ENCODE peak calls at places on chromosomes 5 and 9, in eight cellular contexts. G is stomach; N is upper lobe of left lung; R is GM13976; F is CD4-positive, alpha-beta T cell; Q is cardiac fibroblast; Z is glutamatergic neuron; B is lower lobe of right lung. M is an unnamed sample.

GRCh38 chr9:69758981-69759477 is 782 bp downstream of the PTAR1 start:
- DNase-seq in G (no peak), N (no peak), R (no peak), F (no peak), Q (peak; percentile 17), Z (no peak), B (no peak), M (no peak)

GRCh38 chr9:94779101-94779500 is 52.6 kb downstream of the AOPEP start:
- DNase-seq in G (no peak), N (no peak), R (no peak), F (no peak), Q (no peak), Z (no peak), B (no peak), M (no peak)

GRCh38 chr9:78807286-78807685 is 510.4 kb downstream of the PSAT1 start:
- DNase-seq in G (no peak), N (no peak), R (no peak), F (no peak), Q (no peak), Z (no peak), B (no peak), M (no peak)

GRCh38 chr5:74415695-74416102 is 224.8 kb downstream of the ENC1 start:
- DNase-seq in G (no peak), N (no peak), R (no peak), F (no peak), Q (no peak), Z (no peak), B (no peak), M (peak; percentile 35)

GRCh38 chr5:150068472-150068871 is 17.9 kb downstream of the CSF1R start:
- DNase-seq in G (peak; percentile 49), N (no peak), R (no peak), F (no peak), Q (peak; percentile 26), Z (no peak), B (no peak), M (no peak)

GRCh38 chr5:73485715-73486114 is 12.5 kb upstream of the BTF3 start:
- DNase-seq in G (no peak), N (no peak), R (no peak), F (no peak), Q (no peak), Z (no peak), B (no peak), M (no peak)

GRCh38 chr5:34817558-34818351 is 21.2 kb upstream of the TTC23L start:
- DNase-seq in G (no peak), N (no peak), R (no peak), F (no peak), Q (no peak), Z (no peak), B (no peak), M (no peak)

GRCh38 chr5:2254404-2254803 is 371.7 kb upstream of the IRX4 start:
- DNase-seq in G (no peak), N (no peak), R (no peak), F (no peak), Q (no peak), Z (no peak), B (no peak), M (no peak)

GRCh38 chr5:180330810-180331646 is 22.1 kb downstream of the GFPT2 start:
- DNase-seq in G (peak; percentile 31), N (peak; percentile 51), R (no peak), F (no peak), Q (peak; percentile 99), Z (no peak), B (peak; percentile 32), M (no peak)

GRCh38 chr5:39691993-39692392 is 267.2 kb upstream of the DAB2 start:
- DNase-seq in G (no peak), N (no peak), R (no peak), F (no peak), Q (no peak), Z (no peak), B (no peak), M (no peak)

GRCh38 chr5:157744055-157745011 is 821 bp downstream of the LSM11 start:
- DNase-seq in G (no peak), N (peak; percentile 29), R (no peak), F (peak; percentile 10), Q (no peak), Z (peak; percentile 61), B (peak; percentile 64), M (peak; percentile 42)

GRCh38 chr9:132069046-132069898 is 10.4 kb downstream of the MED27 start:
- DNase-seq in G (no peak), N (no peak), R (no peak), F (no peak), Q (peak; percentile 21), Z (no peak), B (no peak), M (no peak)

GRCh38 chr5:157801-158200 is 33.5 kb upstream of the LRRC14B start:
- DNase-seq in G (no peak), N (no peak), R (no peak), F (no peak), Q (no peak), Z (peak; percentile 10), B (no peak), M (no peak)

GRCh38 chr5:39013938-39014337 is 60.3 kb downstream of the RICTOR start:
- DNase-seq in G (no peak), N (no peak), R (no peak), F (no peak), Q (peak; percentile 16), Z (no peak), B (no peak), M (no peak)

GRCh38 chr9:84947412-84947972 is 278.0 kb downstream of the NTRK2 start:
- DNase-seq in G (no peak), N (no peak), R (no peak), F (no peak), Q (no peak), Z (no peak), B (no peak), M (no peak)

GRCh38 chr9:96214639-96215038 is 87.3 kb downstream of the HSD17B3 start:
- DNase-seq in G (no peak), N (no peak), R (no peak), F (no peak), Q (no peak), Z (no peak), B (no peak), M (no peak)

GRCh38 chr5:135546912-135547311 is 11.1 kb upstream of the NEUROG1 start:
- DNase-seq in G (no peak), N (no peak), R (no peak), F (no peak), Q (no peak), Z (no peak), B (no peak), M (no peak)
- TF ChIP-seq CTCF in G (no peak), N (no peak), R (no peak), F (no peak), Q (no peak), Z (no peak), B (no peak), M (no peak)

DNA sequence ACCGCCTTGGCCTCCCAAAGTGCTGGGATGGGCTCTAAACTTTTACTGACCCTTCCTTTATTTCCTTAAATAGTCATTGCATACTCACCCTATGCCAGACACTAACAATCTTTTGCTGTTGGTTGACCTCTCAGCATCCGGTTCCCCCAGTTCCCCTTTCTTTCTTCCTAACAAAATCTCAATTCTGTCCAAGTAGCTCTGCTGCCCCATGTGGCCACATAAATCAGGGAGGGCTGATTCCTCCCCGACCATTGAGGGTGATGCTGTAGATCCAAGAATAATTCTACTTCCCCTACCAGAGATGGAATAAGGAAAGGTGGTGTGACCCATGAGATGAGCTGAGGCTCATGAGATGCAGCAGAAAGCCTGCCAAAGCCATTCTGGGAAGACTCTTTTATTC is 315.3 kb upstream of the MSX2 start:
- DNase-seq in G (no peak), N (no peak), R (no peak), F (no peak), Q (no peak), Z (no peak), B (no peak), M (no peak)
- TF ChIP-seq CTCF in G (no peak), N (no peak), R (no peak), F (no peak), Q (no peak), Z (peak; percentile 16), B (no peak), M (no peak)

GRCh38 chr5:103587185-103587748 is 24.7 kb upstream of the NUDT12 start:
- DNase-seq in G (no peak), N (no peak), R (peak; percentile 14), F (no peak), Q (peak; percentile 55), Z (no peak), B (no peak), M (no peak)
- TF ChIP-seq CTCF in G (no peak), N (peak; percentile 15), R (no peak), F (no peak), Q (peak; percentile 53), Z (peak; percentile 49), B (peak; percentile 37), M (peak; percentile 44)

GRCh38 chr5:139650689-139651501 is 2.7 kb downstream of the CXXC5 start:
- DNase-seq in G (peak; percentile 85), N (peak; percentile 84), R (no peak), F (no peak), Q (no peak), Z (no peak), B (peak; percentile 75), M (no peak)
- TF ChIP-seq CTCF in G (no peak), N (no peak), R (no peak), F (no peak), Q (no peak), Z (no peak), B (no peak), M (peak; percentile 3)

GRCh38 chr9:6686396-6686795 is 40.9 kb upstream of the GLDC start:
- DNase-seq in G (no peak), N (no peak), R (no peak), F (no peak), Q (peak; percentile 65), Z (no peak), B (no peak), M (no peak)
- TF ChIP-seq CTCF in G (no peak), N (no peak), R (no peak), F (peak; percentile 9), Q (peak; percentile 45), Z (no peak), B (no peak), M (no peak)

M was measured in endothelial cell.